ENCODE peak calls at places on chromosomes 12 and 14, in five cellular contexts. F is stomach, L is sigmoid colon, U is transverse colon, A is K562. K is an unnamed sample.

GRCh38 chr12:120078868-120079267 is 37.7 kb downstream of the RAB35 start:
- DNase-seq in A (no peak), F (no peak), L (no peak), U (no peak), K (no peak)

GRCh38 chr12:29131539-29131938 is 17.5 kb upstream of the FAR2 start:
- DNase-seq in F (no peak), U (no peak), A (no peak), L (no peak), K (no peak)

GRCh38 chr12:117853600-117853999 is 115.2 kb downstream of the KSR2 start:
- DNase-seq in L (no peak), A (no peak), F (peak; percentile 43), U (peak; percentile 44), K (no peak)

GRCh38 chr12:80272516-80272915 is 171.5 kb upstream of the PTPRQ start:
- DNase-seq in L (no peak), F (no peak), A (no peak), U (no peak), K (no peak)

GRCh38 chr12:13234045-13234641 is 37.6 kb downstream of the EMP1 start:
- DNase-seq in F (peak; percentile 37), A (peak; percentile 14), U (peak; percentile 48), L (no peak), K (peak; percentile 92)

GRCh38 chr14:71050227-71050823 is 143.1 kb downstream of the PCNX1 start:
- DNase-seq in A (peak; percentile 4), L (no peak), F (no peak), U (no peak), K (no peak)

GRCh38 chr14:93778453-93778852 is 9.8 kb downstream of the PRIMA1 start:
- DNase-seq in U (no peak), A (no peak), L (no peak), F (peak; percentile 61), K (no peak)

GRCh38 chr12:113929312-113929989 is 36.7 kb downstream of the RBM19 start:
- DNase-seq in F (no peak), U (no peak), A (no peak), L (no peak), K (no peak)

GRCh38 chr14:91396959-91397815 is 20.4 kb downstream of the CCDC88C start:
- DNase-seq in A (no peak), L (no peak), U (peak; percentile 88), F (peak; percentile 72), K (no peak)

GRCh38 chr12:86233126-86233525 is 23.1 kb downstream of the MGAT4C start:
- DNase-seq in L (no peak), U (no peak), F (no peak), A (no peak), K (no peak)

GRCh38 chr14:24317141-24317927 is 6.0 kb downstream of the LTB4R start:
- DNase-seq in L (no peak), U (no peak), A (peak; percentile 23), F (no peak), K (no peak)

GRCh38 chr12:13798162-13798561 is 183.2 kb downstream of the GRIN2B start:
- DNase-seq in A (no peak), F (no peak), L (no peak), U (no peak), K (no peak)

GRCh38 chr14:54893151-54893760 is 9.4 kb downstream of the GCH1 start:
- DNase-seq in F (no peak), U (no peak), L (no peak), A (peak; percentile 22), K (no peak)

GRCh38 chr12:89768586-89769482 is 60.2 kb upstream of the ATP2B1 start:
- DNase-seq in F (no peak), U (peak; percentile 25), A (no peak), L (no peak), K (no peak)

GRCh38 chr12:23221066-23221465 is 596.1 kb downstream of the ETNK1 start:
- DNase-seq in U (no peak), F (no peak), L (no peak), A (peak; percentile 23), K (no peak)

GRCh38 chr14:67516679-67517078 is 16.4 kb upstream of the PLEKHH1 start:
- DNase-seq in A (no peak), F (no peak), L (no peak), U (no peak), K (no peak)

GRCh38 chr12:89499857-89500256 is 24.7 kb downstream of the GALNT4 start:
- DNase-seq in L (no peak), A (no peak), F (no peak), U (no peak), K (peak; percentile 87)

DNA sequence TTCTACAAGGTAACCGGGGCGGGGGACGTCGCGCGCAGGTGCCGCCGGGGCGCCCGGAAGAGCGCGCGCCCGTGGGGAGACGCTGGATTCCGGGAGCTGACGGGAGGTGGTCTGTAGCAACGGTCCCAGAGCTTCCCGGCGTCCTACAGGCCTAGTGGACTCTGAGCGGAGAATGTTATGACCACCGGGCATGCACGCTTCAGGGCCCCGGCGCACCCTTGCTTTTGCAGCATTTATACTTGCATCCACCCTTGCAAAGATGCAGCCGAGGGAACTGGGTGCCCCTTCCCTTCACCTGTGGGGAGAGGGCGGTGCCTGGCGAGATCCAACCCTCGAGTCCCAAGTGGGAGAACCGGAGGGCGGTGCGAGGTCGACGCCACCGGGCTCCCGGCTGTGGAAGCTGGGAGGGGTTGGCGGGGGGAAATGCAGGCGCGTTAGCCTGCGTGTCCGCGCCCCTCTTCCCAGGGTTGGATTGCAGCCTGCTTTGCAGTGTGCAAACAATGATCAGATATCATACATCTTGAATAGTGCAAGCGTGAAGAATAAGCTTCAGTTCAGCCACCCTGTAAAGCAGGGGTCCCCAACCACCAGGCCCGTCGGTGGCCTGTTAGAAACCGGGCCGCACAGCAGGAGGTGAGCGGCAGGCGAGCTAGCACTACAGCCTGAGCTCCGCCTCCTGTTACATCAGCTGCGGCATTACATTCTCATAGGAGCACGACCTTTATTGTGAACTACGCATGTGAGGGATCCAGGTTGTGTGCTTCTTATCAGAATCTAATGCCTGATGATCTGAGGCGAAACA is 576 bp downstream of the ERP29 start:
- DNase-seq in L (peak; percentile 78), A (peak; percentile 60), F (peak; percentile 73), U (peak; percentile 78), K (no peak)
- TF ChIP-seq EP300 in L (no peak), A (no peak), F (no peak), U (no peak), K (no peak)

DNA sequence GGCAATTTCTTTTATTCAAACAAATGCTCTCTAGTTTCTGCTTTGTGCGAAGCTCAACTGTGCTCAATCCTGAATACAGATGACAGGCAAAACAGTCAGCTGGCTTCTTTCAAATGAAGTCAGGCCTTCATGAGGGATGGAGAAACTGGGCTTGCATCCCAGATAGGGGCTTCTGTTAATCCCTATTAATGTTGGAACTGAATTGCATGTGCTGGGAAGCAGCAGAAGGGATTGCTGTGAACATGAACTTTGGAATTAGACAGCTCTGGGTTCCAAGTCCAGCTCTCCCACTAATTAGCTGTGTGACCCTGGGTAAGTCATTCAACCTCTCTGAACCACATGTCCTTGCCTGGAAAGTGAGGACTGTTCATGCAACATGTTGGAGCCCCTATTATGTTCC is 21.1 kb upstream of the CORO1C start:
- DNase-seq in F (no peak), A (no peak), U (no peak), L (peak; percentile 24), K (no peak)
- TF ChIP-seq POLR2AphosphoS5 in F (no peak), A (no peak), U (peak; percentile 62), L (peak; percentile 49), K (no peak)

DNA sequence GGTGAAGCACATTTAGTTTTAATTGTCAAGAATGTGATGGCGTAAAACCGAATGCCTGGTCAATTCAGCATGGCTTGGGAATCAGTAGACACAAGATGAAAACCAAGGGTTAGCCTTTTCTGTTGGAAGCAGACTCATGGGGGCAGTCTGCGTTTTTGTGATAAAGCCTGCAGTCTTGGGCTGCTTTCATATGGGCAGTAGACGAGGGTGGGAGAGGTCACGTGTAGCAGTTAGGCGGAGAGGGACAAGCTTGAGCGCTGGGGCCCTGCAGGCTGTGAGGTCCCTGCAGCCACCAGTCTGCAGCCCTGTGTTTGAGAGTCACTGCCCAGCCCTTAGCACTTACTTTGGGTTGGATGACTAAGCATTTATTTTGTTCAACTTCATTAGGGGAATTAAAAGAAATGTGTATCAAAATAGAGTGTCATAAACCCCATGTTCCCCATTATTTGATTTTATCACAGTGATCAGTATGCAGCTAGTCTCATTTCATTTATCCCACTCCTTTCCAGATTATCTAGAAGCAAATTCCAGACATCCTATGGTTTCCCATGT is 37.2 kb downstream of the EP400 start:
- DNase-seq in L (no peak), U (no peak), F (no peak), A (peak; percentile 65), K (peak; percentile 14)
- TF ChIP-seq POLR2A in L (no peak), U (no peak), F (no peak), A (no peak), K (no peak)

DNA sequence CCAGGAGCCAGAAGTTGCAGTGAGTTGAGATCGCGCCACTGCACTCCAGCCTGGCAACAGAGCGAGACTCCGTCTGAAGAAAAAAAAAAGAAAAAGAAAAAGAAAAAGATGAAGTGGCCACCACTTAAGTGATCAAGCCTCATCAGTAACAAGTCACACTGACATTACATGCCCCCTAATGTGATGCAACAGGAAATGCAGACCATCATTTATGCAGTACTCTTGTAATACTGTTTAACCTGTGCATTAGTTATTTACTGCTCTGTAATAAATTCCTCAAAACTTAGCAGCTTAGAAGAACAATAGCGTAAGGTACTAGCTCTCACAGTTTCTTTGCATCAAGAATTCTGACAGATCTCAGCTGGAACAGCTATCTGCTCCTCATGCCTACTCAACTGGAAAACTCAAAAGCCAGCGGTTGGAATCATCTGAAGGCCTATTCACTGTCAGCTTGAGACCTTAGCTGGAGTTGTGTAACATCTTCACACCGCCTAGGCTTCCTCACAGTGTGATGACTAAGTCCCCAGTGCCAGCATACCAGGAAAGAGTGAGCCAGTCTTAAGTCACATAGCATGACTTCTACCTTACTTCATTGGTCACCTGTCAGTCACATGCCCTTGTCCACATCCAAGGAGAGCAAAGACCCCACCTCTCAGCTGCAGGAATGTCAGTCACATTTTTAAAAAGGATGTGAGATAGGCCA is 31.5 kb downstream of the EPS8 start:
- DNase-seq in L (no peak), U (no peak), F (peak; percentile 29), A (no peak), K (no peak)
- TF ChIP-seq EP300 in L (no peak), U (no peak), F (no peak), A (no peak), K (no peak)

K was measured in esophagus muscularis mucosa.